ENCODE peak calls at places on chromosomes 2 and 18, in eight cellular contexts. D is mesenchymal stem cell, Z is MM.1S, Y is GM12878, N is GM23248, F is K562, V is IMR-90, L is HCT116. G is an unnamed sample.

GRCh38 chr2:29273704-29274611 is 158.7 kb downstream of the CLIP4 start:
- DNase-seq in D (no peak), Z (no peak), Y (no peak), N (peak), F (no peak), V (no peak), L (no peak), G (peak)

GRCh38 chr2:5546176-5546575 is 146.0 kb upstream of the SOX11 start:
- DNase-seq in D (no peak), Z (no peak), Y (no peak), N (no peak), F (no peak), V (peak), L (no peak), G (peak)

GRCh38 chr2:1717129-1717528 is 27.2 kb downstream of the PXDN start:
- DNase-seq in D (no peak), Z (no peak), Y (no peak), N (peak), F (no peak), V (no peak), L (no peak), G (peak)

GRCh38 chr2:203328735-203329549 is 748 bp downstream of the ABI2 start:
- DNase-seq in D (peak), Z (peak), Y (no peak), N (peak), F (peak), V (peak), L (no peak), G (peak)

GRCh38 chr2:169716229-169716886 is 17.3 kb upstream of the KLHL23 start:
- DNase-seq in D (peak), Z (no peak), Y (no peak), N (peak), F (peak), V (peak), L (no peak), G (no peak)

GRCh38 chr2:100935372-100935752 is 66.7 kb upstream of the RPL31 start:
- DNase-seq in D (peak), Z (no peak), Y (no peak), N (peak), F (no peak), V (peak), L (no peak), G (no peak)

GRCh38 chr2:37855283-37856041 is 69.6 kb upstream of the RMDN2 start:
- DNase-seq in D (no peak), Z (no peak), Y (no peak), N (peak), F (no peak), V (no peak), L (no peak), G (no peak)

GRCh38 chr2:189261431-189261841 is 81.9 kb upstream of the COL5A2 start:
- DNase-seq in D (no peak), Z (no peak), Y (no peak), N (peak), F (no peak), V (peak), L (no peak), G (peak)

GRCh38 chr2:53434487-53434886 is 333.1 kb upstream of the CHAC2 start:
- DNase-seq in D (no peak), Z (no peak), Y (no peak), N (no peak), F (no peak), V (no peak), L (no peak), G (no peak)

GRCh38 chr2:38233231-38233983 is 143.7 kb downstream of the ATL2 start:
- DNase-seq in D (peak), Z (no peak), Y (no peak), N (peak), F (no peak), V (peak), L (no peak), G (peak)

GRCh38 chr2:86790828-86791561 is at the start of gene CD8A:
- DNase-seq in D (peak), Z (no peak), Y (no peak), N (peak), F (no peak), V (peak), L (no peak), G (no peak)

GRCh38 chr18:10518595-10519273 is 7.1 kb upstream of the NAPG start:
- DNase-seq in D (peak), Z (no peak), Y (no peak), N (peak), F (peak), V (peak), L (no peak), G (no peak)

GRCh38 chr2:238924032-238924431 is 76.1 kb downstream of the TWIST2 start:
- DNase-seq in D (no peak), Z (no peak), Y (no peak), N (no peak), F (no peak), V (no peak), L (no peak), G (no peak)

GRCh38 chr18:75811156-75811555 is 383.7 kb upstream of the SMIM21 start:
- DNase-seq in D (no peak), Z (peak), Y (no peak), N (no peak), F (no peak), V (no peak), L (no peak), G (no peak)

GRCh38 chr2:12507295-12507694 is 209.4 kb upstream of the TRIB2 start:
- DNase-seq in D (peak), Z (peak), Y (peak), N (peak), F (no peak), V (peak), L (no peak), G (peak)

GRCh38 chr2:224999784-225000183 is 42.5 kb downstream of the DOCK10 start:
- DNase-seq in D (no peak), Z (no peak), Y (no peak), N (peak), F (no peak), V (no peak), L (no peak), G (no peak)

GRCh38 chr18:24868760-24869237 is 408.4 kb downstream of the HRH4 start:
- DNase-seq in D (peak), Z (no peak), Y (no peak), N (peak), F (no peak), V (peak), L (no peak), G (peak)

GRCh38 chr2:149773006-149773405 is 185.4 kb upstream of the MMADHC start:
- DNase-seq in D (no peak), Z (no peak), Y (no peak), N (no peak), F (no peak), V (no peak), L (no peak), G (no peak)

GRCh38 chr2:3349211-3349693 is 28.4 kb downstream of the EIPR1 start:
- DNase-seq in D (no peak), Z (no peak), Y (no peak), N (peak), F (no peak), V (peak), L (no peak), G (no peak)

GRCh38 chr2:213069531-213069930 is 81.9 kb downstream of the IKZF2 start:
- DNase-seq in D (no peak), Z (no peak), Y (no peak), N (peak), F (no peak), V (peak), L (no peak), G (no peak)

GRCh38 chr2:238129166-238130010 is 9.1 kb upstream of the KLHL30 start:
- DNase-seq in D (no peak), Z (no peak), Y (no peak), N (no peak), F (no peak), V (no peak), L (no peak), G (no peak)

GRCh38 chr2:229611360-229611759 is 103.0 kb downstream of the DNER start:
- DNase-seq in D (no peak), Z (no peak), Y (no peak), N (no peak), F (no peak), V (no peak), L (no peak), G (no peak)

GRCh38 chr2:240162531-240162930 is 22.1 kb upstream of the OTOS start:
- DNase-seq in D (no peak), Z (no peak), Y (no peak), N (no peak), F (no peak), V (no peak), L (no peak), G (no peak)

GRCh38 chr2:115746151-115746550 is 1303.7 kb downstream of the DPP10 start:
- DNase-seq in D (no peak), Z (no peak), Y (no peak), N (no peak), F (no peak), V (no peak), L (no peak), G (no peak)

GRCh38 chr2:120826716-120827410 is 91.2 kb downstream of the GLI2 start:
- DNase-seq in D (no peak), Z (no peak), Y (no peak), N (no peak), F (no peak), V (no peak), L (no peak), G (no peak)

GRCh38 chr2:215921884-215922283 is 91.5 kb downstream of the MREG start:
- DNase-seq in D (peak), Z (no peak), Y (no peak), N (peak), F (no peak), V (peak), L (peak), G (peak)

GRCh38 chr2:196980498-196980897 is 54.0 kb upstream of the PGAP1 start:
- DNase-seq in D (no peak), Z (no peak), Y (no peak), N (no peak), F (no peak), V (no peak), L (no peak), G (no peak)

GRCh38 chr2:239180526-239181073 is 220.2 kb downstream of the HDAC4 start:
- DNase-seq in D (no peak), Z (no peak), Y (no peak), N (no peak), F (no peak), V (no peak), L (no peak), G (no peak)

GRCh38 chr18:3321133-3321812 is 59.3 kb downstream of the MYL12B start:
- DNase-seq in D (peak), Z (no peak), Y (no peak), N (peak), F (peak), V (peak), L (no peak), G (peak)

GRCh38 chr2:137964066-137964858 is at the start of gene HNMT:
- DNase-seq in D (peak), Z (no peak), Y (no peak), N (peak), F (peak), V (peak), L (no peak), G (peak)

GRCh38 chr18:7856733-7857132 is 289.6 kb downstream of the PTPRM start:
- DNase-seq in D (peak), Z (no peak), Y (no peak), N (peak), F (no peak), V (peak), L (peak), G (peak)

GRCh38 chr18:45103319-45104070 is 422.8 kb downstream of the SETBP1 start:
- DNase-seq in D (no peak), Z (peak), Y (peak), N (no peak), F (no peak), V (no peak), L (no peak), G (no peak)

GRCh38 chr2:164867779-164868397 is 26.3 kb upstream of the COBLL1 start:
- DNase-seq in D (no peak), Z (no peak), Y (no peak), N (no peak), F (no peak), V (no peak), L (no peak), G (no peak)

GRCh38 chr2:164869420-164869772 is 27.8 kb upstream of the COBLL1 start:
- DNase-seq in D (no peak), Z (no peak), Y (no peak), N (no peak), F (no peak), V (no peak), L (no peak), G (no peak)

GRCh38 chr2:164871404-164871803 is 29.8 kb upstream of the COBLL1 start:
- DNase-seq in D (no peak), Z (no peak), Y (no peak), N (no peak), F (no peak), V (no peak), L (no peak), G (no peak)

GRCh38 chr2:164873096-164873670 is 31.6 kb upstream of the COBLL1 start:
- DNase-seq in D (no peak), Z (no peak), Y (no peak), N (no peak), F (no peak), V (no peak), L (no peak), G (no peak)

GRCh38 chr2:164868563-164869419 is 27.2 kb upstream of the COBLL1 start:
- DNase-seq in D (peak), Z (peak), Y (no peak), N (peak), F (no peak), V (no peak), L (no peak), G (peak)
- H2AFZ ChIP-seq in D (no peak), Z (no peak), Y (no peak), N (no peak), F (no peak), V (no peak), L (no peak), G (no peak)

DNA sequence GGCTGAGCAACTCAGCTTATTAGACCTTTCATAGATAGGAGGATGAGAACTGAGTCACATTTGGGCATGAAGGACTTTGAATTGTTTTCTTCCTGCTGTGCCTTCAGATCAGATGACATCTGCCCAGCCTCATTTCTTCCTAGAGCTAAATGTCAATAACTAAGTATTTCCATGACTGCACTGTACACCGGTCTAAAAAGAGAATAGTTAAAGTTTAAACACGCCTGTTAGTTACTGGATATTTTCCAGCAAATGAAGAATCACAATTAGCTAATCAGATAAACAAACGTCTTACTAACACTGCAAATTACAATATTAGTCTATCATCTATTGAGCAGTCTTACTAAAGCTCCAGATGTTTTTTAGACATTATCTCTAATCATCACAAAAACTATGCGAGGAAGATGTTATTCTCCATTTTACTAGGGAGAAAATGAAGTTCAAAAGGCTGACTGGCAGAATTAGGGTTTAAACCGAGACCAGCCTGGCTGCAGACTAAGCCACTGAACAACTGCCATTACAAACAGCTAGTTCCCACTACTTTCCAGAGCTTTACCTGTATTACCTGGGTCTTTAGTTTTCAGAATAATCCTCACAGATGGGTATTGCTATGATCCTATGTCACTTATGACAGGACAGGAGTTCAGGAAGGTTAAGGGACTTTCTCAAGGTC is 69.4 kb upstream of the ZNF397 start:
- DNase-seq in D (peak), Z (no peak), Y (no peak), N (peak), F (no peak), V (no peak), L (no peak), G (no peak)
- H2AFZ ChIP-seq in D (no peak), Z (no peak), Y (no peak), N (no peak), F (peak), V (no peak), L (no peak), G (no peak)

GRCh38 chr2:84816426-84817026 is 64.4 kb downstream of the TRABD2A start:
- DNase-seq in D (no peak), Z (peak), Y (peak), N (no peak), F (no peak), V (no peak), L (no peak), G (no peak)
- H2AFZ ChIP-seq in D (no peak), Z (no peak), Y (no peak), N (no peak), F (no peak), V (no peak), L (no peak), G (no peak)

GRCh38 chr18:48782381-48782841 is 168.4 kb downstream of the SMAD7 start:
- DNase-seq in D (peak), Z (no peak), Y (no peak), N (peak), F (no peak), V (no peak), L (no peak), G (no peak)

GRCh38 chr18:48785091-48785614 is 165.6 kb downstream of the SMAD7 start:
- DNase-seq in D (no peak), Z (peak), Y (peak), N (no peak), F (no peak), V (no peak), L (no peak), G (no peak)

GRCh38 chr18:48781990-48782368 is 168.8 kb downstream of the SMAD7 start:
- DNase-seq in D (no peak), Z (no peak), Y (no peak), N (peak), F (no peak), V (no peak), L (no peak), G (no peak)

GRCh38 chr18:48784654-48785053 is 166.1 kb downstream of the SMAD7 start:
- DNase-seq in D (no peak), Z (peak), Y (peak), N (no peak), F (no peak), V (no peak), L (no peak), G (no peak)

DNA sequence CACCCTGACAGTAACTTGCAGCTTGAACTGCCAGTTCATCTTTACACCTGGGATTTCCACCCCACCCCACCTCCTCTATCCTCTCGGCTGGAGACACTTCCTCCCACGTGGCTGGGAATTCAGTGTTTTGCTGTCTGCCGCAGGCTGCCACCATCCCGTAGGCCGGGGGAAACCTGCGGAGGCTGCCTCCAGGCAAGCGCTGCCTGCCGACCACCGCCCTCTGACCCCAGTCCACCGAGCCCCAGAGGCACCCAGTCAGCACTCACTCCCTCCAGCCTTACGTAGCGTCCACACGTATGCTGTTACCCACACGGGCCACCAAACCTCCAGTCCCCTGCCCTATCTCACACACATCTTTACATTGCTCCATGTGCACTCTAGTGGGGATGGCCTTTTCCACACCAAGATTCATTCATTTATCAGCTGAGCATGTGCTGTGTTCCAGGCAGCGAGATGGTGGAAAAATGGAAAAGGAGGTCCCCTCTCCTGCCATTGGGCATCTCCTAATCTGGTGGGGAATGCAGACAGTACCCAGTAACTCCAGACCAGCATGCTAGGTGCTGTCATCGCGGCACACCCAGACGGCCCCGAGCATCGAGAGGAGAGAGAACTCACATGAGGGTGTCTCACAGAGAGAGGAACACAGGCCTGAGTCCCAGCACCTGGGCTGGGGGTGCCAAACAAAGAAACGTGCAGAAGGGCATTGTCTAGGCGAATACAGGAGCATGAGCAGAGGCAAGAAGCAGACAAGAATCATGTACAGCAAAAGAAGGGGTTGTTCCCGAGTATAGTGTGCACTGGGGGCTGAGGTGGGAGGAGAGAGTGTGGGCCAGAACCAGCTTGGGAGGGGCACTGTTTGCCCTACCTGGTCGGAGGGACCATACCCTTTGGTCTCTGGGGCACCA is 166.9 kb downstream of the SMAD7 start:
- DNase-seq in D (no peak), Z (no peak), Y (no peak), N (no peak), F (no peak), V (no peak), L (no peak), G (no peak)
- H2AFZ ChIP-seq in D (no peak), Z (no peak), Y (no peak), N (no peak), F (no peak), V (no peak), L (no peak), G (no peak)

DNA sequence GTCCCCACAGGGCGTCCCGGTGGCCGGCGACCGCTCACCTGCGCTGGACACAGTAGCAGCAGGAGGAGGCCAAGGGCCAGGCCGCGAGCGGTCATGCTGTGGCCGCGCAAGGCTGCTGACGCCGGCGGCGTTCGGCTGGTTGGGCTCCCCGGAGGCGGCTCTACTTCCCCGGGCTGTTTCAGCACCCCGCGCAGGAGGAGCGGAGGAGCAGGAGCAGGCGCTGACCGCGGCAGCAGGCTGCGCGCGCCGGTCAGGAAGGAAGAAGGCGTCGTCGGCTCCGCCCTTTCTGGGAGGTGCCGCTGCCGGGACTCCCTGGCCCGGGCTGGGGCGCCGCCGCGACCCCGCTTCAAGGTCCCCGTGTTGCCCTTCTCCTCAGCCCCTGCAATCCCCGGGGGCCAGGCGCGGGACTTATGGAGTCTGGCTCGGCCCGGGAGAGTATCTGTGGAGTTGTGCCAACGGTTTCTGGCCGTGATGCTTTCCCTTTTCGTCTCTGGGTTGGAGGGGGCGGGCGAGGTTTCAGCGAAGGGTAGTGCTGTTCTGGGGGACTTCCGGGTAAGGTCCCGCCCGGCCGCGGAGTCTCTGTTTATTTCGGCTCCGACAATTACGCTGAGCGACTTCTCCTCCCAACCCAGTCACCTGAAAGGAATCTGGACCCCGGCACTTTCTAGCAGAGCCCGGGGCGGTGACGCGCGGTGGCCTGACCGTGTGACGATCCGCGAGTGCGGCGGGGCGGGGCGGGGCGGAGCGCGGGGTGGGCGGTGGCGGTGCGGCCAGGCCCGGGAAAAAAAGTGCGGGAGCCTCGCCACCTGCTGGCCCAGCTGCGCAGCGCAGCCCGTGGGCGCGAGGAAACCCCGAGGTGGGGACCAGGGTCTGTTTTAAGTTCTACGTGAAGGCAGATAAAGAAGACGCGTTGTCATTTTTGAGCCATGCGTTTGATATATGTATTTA is at the start of gene NPC1:
- DNase-seq in D (peak), Z (peak), Y (peak), N (peak), F (peak), V (peak), L (peak), G (peak)
- H2AFZ ChIP-seq in D (no peak), Z (peak), Y (peak), N (peak), F (peak), V (peak), L (peak), G (peak)

GRCh38 chr18:12023375-12023774 is 42.1 kb downstream of the IMPA2 start:
- DNase-seq in D (no peak), Z (no peak), Y (no peak), N (no peak), F (no peak), V (no peak), L (no peak), G (no peak)
- H2AFZ ChIP-seq in D (no peak), Z (no peak), Y (no peak), N (no peak), F (no peak), V (no peak), L (no peak), G (no peak)